ENCODE peak calls at places on chromosomes 12 and 14, in six cellular contexts. O is K562, R is SK-N-SH, D is GM12878, T is HepG2, X is H1. A is an unnamed sample.

GRCh38 chr12:57852620-57853509 is 6.3 kb upstream of the CTDSP2 start:
- DNase-seq in O (no peak), R (no peak), D (no peak), T (peak), X (peak), A (no peak)

GRCh38 chr12:93978553-93978952 is 169.8 kb upstream of the PLXNC1 start:
- DNase-seq in O (peak), R (no peak), D (no peak), T (no peak), X (no peak), A (no peak)

GRCh38 chr14:92154283-92154942 is 32.6 kb downstream of the CPSF2 start:
- DNase-seq in O (no peak), R (no peak), D (no peak), T (peak), X (no peak), A (no peak)

GRCh38 chr12:131642771-131643170 is 68.1 kb upstream of the SFSWAP start:
- DNase-seq in O (no peak), R (no peak), D (no peak), T (no peak), X (no peak), A (no peak)

GRCh38 chr14:53306267-53306721 is 153.2 kb upstream of the DDHD1 start:
- DNase-seq in O (peak), R (peak), D (no peak), T (peak), X (peak), A (peak)

GRCh38 chr12:2669560-2669959 is 125.2 kb upstream of the FKBP4 start:
- DNase-seq in O (no peak), R (no peak), D (no peak), T (no peak), X (no peak), A (no peak)

GRCh38 chr12:66456622-66457021 is 154.3 kb downstream of the HELB start:
- DNase-seq in O (no peak), R (no peak), D (no peak), T (no peak), X (no peak), A (no peak)

GRCh38 chr14:43934102-43934501 is 573.0 kb downstream of the FSCB start:
- DNase-seq in O (no peak), R (no peak), D (no peak), T (no peak), X (no peak), A (no peak)

GRCh38 chr14:89000007-89000942 is 175.8 kb downstream of the TTC8 start:
- DNase-seq in O (peak), R (no peak), D (no peak), T (peak), X (no peak), A (peak)

GRCh38 chr14:45492876-45493275 is 239.9 kb upstream of the MIS18BP1 start:
- DNase-seq in O (no peak), R (no peak), D (no peak), T (no peak), X (no peak), A (no peak)

GRCh38 chr12:31589582-31589895 is 1.4 kb downstream of the DENND5B start:
- DNase-seq in O (peak), R (no peak), D (no peak), T (no peak), X (no peak), A (no peak)

GRCh38 chr12:16076553-16076952 is 165.4 kb downstream of the DERA start:
- DNase-seq in O (no peak), R (peak), D (no peak), T (peak), X (no peak), A (peak)

GRCh38 chr12:59040651-59041050 is 120.3 kb upstream of the LRIG3 start:
- DNase-seq in O (no peak), R (no peak), D (no peak), T (no peak), X (no peak), A (peak)

GRCh38 chr14:78566017-78566858 is 396.1 kb downstream of the NRXN3 start:
- DNase-seq in O (peak), R (peak), D (peak), T (peak), X (peak), A (peak)

GRCh38 chr14:88470542-88471440 is 84.0 kb downstream of the PTPN21 start:
- DNase-seq in O (no peak), R (no peak), D (no peak), T (no peak), X (no peak), A (no peak)

GRCh38 chr12:125336246-125336645 is 271.0 kb downstream of the AACS start:
- DNase-seq in O (no peak), R (no peak), D (no peak), T (no peak), X (no peak), A (no peak)

GRCh38 chr12:125340791-125341190 is 275.6 kb downstream of the AACS start:
- DNase-seq in O (no peak), R (no peak), D (no peak), T (peak), X (no peak), A (peak)

GRCh38 chr12:125343649-125344048 is 278.4 kb downstream of the AACS start:
- DNase-seq in O (no peak), R (no peak), D (no peak), T (no peak), X (no peak), A (no peak)

GRCh38 chr12:125346361-125346760 is 281.1 kb downstream of the AACS start:
- DNase-seq in O (no peak), R (no peak), D (no peak), T (no peak), X (peak), A (no peak)

GRCh38 chr12:125341422-125341821 is 276.2 kb downstream of the AACS start:
- DNase-seq in O (no peak), R (no peak), D (no peak), T (no peak), X (no peak), A (no peak)
- TF ChIP-seq CHD2 in O (no peak), R (no peak), D (no peak), T (no peak), X (no peak), A (no peak)

GRCh38 chr12:6316921-6317692 is 6.6 kb downstream of the PLEKHG6 start:
- DNase-seq in O (no peak), R (no peak), D (no peak), T (no peak), X (no peak), A (peak)

GRCh38 chr12:6318440-6318879 is 8.0 kb downstream of the PLEKHG6 start:
- DNase-seq in O (no peak), R (no peak), D (no peak), T (no peak), X (no peak), A (no peak)

GRCh38 chr12:6319446-6319845 is 9.0 kb downstream of the PLEKHG6 start:
- DNase-seq in O (no peak), R (no peak), D (no peak), T (no peak), X (no peak), A (no peak)

GRCh38 chr12:6315704-6316597 is 5.5 kb downstream of the PLEKHG6 start:
- DNase-seq in O (no peak), R (no peak), D (no peak), T (no peak), X (no peak), A (no peak)

GRCh38 chr12:6317693-6318439 is 7.4 kb downstream of the PLEKHG6 start:
- DNase-seq in O (no peak), R (no peak), D (no peak), T (no peak), X (no peak), A (no peak)
- TF ChIP-seq CHD2 in O (no peak), R (no peak), D (no peak), T (no peak), X (no peak), A (no peak)

DNA sequence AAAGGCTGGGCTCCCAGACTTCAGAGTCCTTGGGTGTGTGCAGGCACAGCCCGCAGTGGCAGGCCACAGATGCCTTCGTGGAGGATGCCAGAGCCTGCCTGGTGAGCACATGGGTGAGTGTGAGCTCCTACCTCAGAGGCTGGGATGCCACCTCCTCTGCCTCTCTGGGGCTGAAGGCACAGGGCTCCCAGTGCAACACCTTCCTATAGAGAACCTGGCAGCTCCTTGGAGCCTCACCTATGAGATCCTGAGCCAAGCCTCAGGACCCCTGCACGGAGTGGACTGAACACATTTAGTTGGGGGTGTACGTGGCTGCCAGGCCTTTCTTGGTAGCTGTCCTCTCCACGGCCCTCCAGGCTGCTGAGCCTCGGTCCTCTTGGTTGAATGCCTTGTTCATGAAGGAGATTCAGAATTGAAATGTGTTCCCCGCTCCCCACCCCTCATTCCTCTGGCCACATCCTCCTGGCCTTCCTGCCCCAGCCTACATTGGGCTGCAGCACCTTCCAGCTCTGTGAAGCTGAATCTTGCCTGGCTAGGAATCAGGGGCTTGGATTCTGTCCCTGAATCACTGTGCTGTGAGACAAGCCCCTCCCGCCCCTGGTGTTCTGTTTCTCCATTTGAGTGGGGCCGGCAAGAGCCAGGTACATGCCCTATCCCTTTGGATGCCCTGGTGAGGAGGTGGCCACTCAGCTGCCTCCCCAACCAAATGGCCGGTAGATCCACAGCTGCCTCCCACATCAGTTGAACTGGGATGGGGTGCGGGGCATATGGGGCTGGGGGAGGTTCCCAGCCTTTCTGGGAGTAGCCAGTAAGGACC is 38.7 kb upstream of the TRAF3 start:
- DNase-seq in O (no peak), R (no peak), D (no peak), T (no peak), X (no peak), A (no peak)
- TF ChIP-seq CHD2 in O (no peak), R (no peak), D (no peak), T (no peak), X (no peak), A (no peak)

GRCh38 chr12:28869197-28869596 is 279.9 kb upstream of the FAR2 start:
- DNase-seq in O (no peak), R (peak), D (no peak), T (no peak), X (no peak), A (no peak)
- TF ChIP-seq CHD2 in O (no peak), R (no peak), D (no peak), T (no peak), X (no peak), A (no peak)

A was measured in A549.